ENCODE peak calls at places on chromosomes 6 and 20, in eight cellular contexts. X is upper lobe of right lung, C is testis, B is mucosa of descending colon, J is Peyer's patch, O is AG09309, T is right lobe of liver, V is suprapubic skin. H is an unnamed sample.

GRCh38 chr6:22940571-22941290 is 371.4 kb downstream of the HDGFL1 start:
- DNase-seq in B (no peak), C (no peak), X (no peak), J (no peak), T (no peak), O (peak), V (no peak), H (no peak)

GRCh38 chr6:156833755-156834154 is 56.6 kb downstream of the ARID1B start:
- DNase-seq in J (no peak), X (no peak), B (no peak), V (no peak), T (no peak), C (no peak), O (no peak), H (no peak)

GRCh38 chr20:25083773-25084615 is 2.1 kb upstream of the VSX1 start:
- DNase-seq in V (no peak), J (no peak), B (no peak), C (no peak), O (no peak), X (no peak), T (no peak), H (no peak)

GRCh38 chr6:160973311-160973710 is 18.3 kb upstream of the MAP3K4 start:
- DNase-seq in V (no peak), J (no peak), O (no peak), T (no peak), B (no peak), X (no peak), C (no peak), H (peak)

GRCh38 chr6:70575899-70576298 is 9.2 kb downstream of the SDHAF4 start:
- DNase-seq in T (no peak), J (no peak), V (no peak), X (no peak), C (no peak), O (no peak), B (no peak), H (no peak)

GRCh38 chr6:111939902-111940301 is 66.7 kb upstream of the FYN start:
- DNase-seq in X (no peak), J (no peak), O (no peak), V (no peak), C (no peak), T (no peak), B (no peak), H (no peak)

GRCh38 chr6:119575721-119576120 is 226.2 kb upstream of the MAN1A1 start:
- DNase-seq in B (no peak), T (no peak), J (no peak), C (no peak), V (no peak), O (peak), X (no peak), H (peak)

GRCh38 chr6:54254886-54255285 is 53.4 kb upstream of the TINAG start:
- DNase-seq in T (no peak), O (no peak), X (no peak), B (no peak), V (no peak), J (no peak), C (no peak), H (no peak)

GRCh38 chr20:16488086-16488485 is 85.2 kb downstream of the KIF16B start:
- DNase-seq in V (no peak), X (no peak), C (no peak), B (no peak), T (no peak), J (no peak), O (no peak), H (no peak)

GRCh38 chr6:140415266-140415665 is 1040.8 kb upstream of the CITED2 start:
- DNase-seq in C (no peak), V (no peak), J (no peak), T (no peak), X (no peak), O (no peak), B (no peak), H (no peak)

GRCh38 chr20:52496191-52496590 is 304.6 kb upstream of the ZFP64 start:
- DNase-seq in O (no peak), V (no peak), C (no peak), B (no peak), X (no peak), T (no peak), J (no peak), H (no peak)

GRCh38 chr6:80744213-80744612 is 637.7 kb downstream of the BCKDHB start:
- DNase-seq in J (no peak), X (no peak), V (no peak), C (no peak), O (no peak), B (no peak), T (no peak), H (no peak)

GRCh38 chr6:135300576-135300975 is 119.5 kb downstream of the MYB start:
- DNase-seq in J (no peak), C (no peak), O (no peak), V (no peak), B (no peak), T (no peak), X (no peak), H (no peak)

GRCh38 chr6:2396292-2396691 is 150.9 kb upstream of the GMDS start:
- DNase-seq in C (no peak), B (no peak), O (no peak), J (no peak), T (no peak), X (no peak), V (no peak), H (no peak)

GRCh38 chr6:169724554-169725269 is 412 bp upstream of the PHF10 start:
- DNase-seq in T (peak), B (peak), J (peak), C (peak), X (peak), O (no peak), V (peak), H (peak)

GRCh38 chr20:38127011-38127621 is 38.0 kb downstream of the TGM2 start:
- DNase-seq in V (peak), C (peak), O (no peak), B (no peak), X (peak), T (no peak), J (peak), H (peak)

GRCh38 chr20:14344746-14345145 is 7.3 kb upstream of the FLRT3 start:
- DNase-seq in O (no peak), C (no peak), J (no peak), X (no peak), T (no peak), B (no peak), V (no peak), H (peak)

GRCh38 chr20:3966571-3966970 is 48.8 kb downstream of the RNF24 start:
- DNase-seq in O (no peak), C (no peak), B (no peak), T (no peak), V (no peak), X (no peak), J (no peak), H (no peak)

GRCh38 chr6:134875367-134875766 is 74.5 kb downstream of the ALDH8A1 start:
- DNase-seq in X (no peak), J (no peak), C (no peak), V (no peak), T (no peak), B (no peak), O (no peak), H (peak)

GRCh38 chr20:13874269-13875158 is 89.7 kb downstream of the NDUFAF5 start:
- DNase-seq in V (no peak), B (no peak), X (no peak), T (no peak), J (no peak), C (no peak), O (no peak), H (no peak)

GRCh38 chr6:45827952-45828530 is 187.6 kb downstream of the CLIC5 start:
- DNase-seq in B (no peak), X (no peak), J (peak), C (peak), O (no peak), V (no peak), T (no peak), H (no peak)

GRCh38 chr6:138105880-138106664 is 1.1 kb downstream of the PERP start:
- DNase-seq in X (no peak), J (no peak), C (no peak), T (no peak), O (no peak), B (no peak), V (no peak), H (no peak)

GRCh38 chr6:18432180-18432579 is 45.0 kb downstream of the RNF144B start:
- DNase-seq in V (no peak), C (no peak), O (peak), B (no peak), J (no peak), X (no peak), T (no peak), H (peak)

GRCh38 chr20:17525650-17526049 is 5.5 kb downstream of the BFSP1 start:
- DNase-seq in B (no peak), V (no peak), T (no peak), C (no peak), J (peak), X (no peak), O (no peak), H (peak)

GRCh38 chr6:73586416-73586974 is 65.7 kb upstream of the EEF1A1 start:
- DNase-seq in B (no peak), O (peak), T (no peak), J (no peak), X (no peak), C (peak), V (no peak), H (peak)

GRCh38 chr6:16179970-16180431 is 51.1 kb downstream of the MYLIP start:
- DNase-seq in T (no peak), C (peak), B (no peak), O (no peak), X (no peak), V (no peak), J (peak), H (no peak)

GRCh38 chr6:39191236-39191930 is 37.9 kb downstream of the KCNK5 start:
- DNase-seq in V (no peak), B (no peak), C (no peak), J (peak), T (no peak), O (no peak), X (no peak), H (no peak)

GRCh38 chr6:137231895-137232294 is 12.7 kb upstream of the IFNGR1 start:
- DNase-seq in V (no peak), C (no peak), T (no peak), B (no peak), X (no peak), J (no peak), O (no peak), H (no peak)

GRCh38 chr20:11166716-11167115 is 492.9 kb upstream of the JAG1 start:
- DNase-seq in T (no peak), J (no peak), V (no peak), X (no peak), O (no peak), C (no peak), B (no peak), H (peak)

GRCh38 chr20:19943021-19943659 is 74.0 kb upstream of the NAA20 start:
- DNase-seq in V (no peak), B (no peak), T (no peak), O (no peak), C (peak), X (no peak), J (no peak), H (no peak)

GRCh38 chr6:149451361-149452061 is 33.3 kb downstream of the ZC3H12D start:
- DNase-seq in T (no peak), B (peak), X (peak), O (no peak), J (peak), C (no peak), V (peak), H (no peak)

GRCh38 chr6:63724721-63725120 is 89.1 kb downstream of the PHF3 start:
- DNase-seq in X (no peak), B (no peak), J (no peak), O (no peak), V (no peak), T (no peak), C (no peak), H (no peak)

GRCh38 chr20:57156050-57156770 is 110.2 kb downstream of the BMP7 start:
- DNase-seq in O (no peak), B (no peak), J (no peak), C (no peak), V (no peak), X (no peak), T (no peak), H (no peak)

DNA sequence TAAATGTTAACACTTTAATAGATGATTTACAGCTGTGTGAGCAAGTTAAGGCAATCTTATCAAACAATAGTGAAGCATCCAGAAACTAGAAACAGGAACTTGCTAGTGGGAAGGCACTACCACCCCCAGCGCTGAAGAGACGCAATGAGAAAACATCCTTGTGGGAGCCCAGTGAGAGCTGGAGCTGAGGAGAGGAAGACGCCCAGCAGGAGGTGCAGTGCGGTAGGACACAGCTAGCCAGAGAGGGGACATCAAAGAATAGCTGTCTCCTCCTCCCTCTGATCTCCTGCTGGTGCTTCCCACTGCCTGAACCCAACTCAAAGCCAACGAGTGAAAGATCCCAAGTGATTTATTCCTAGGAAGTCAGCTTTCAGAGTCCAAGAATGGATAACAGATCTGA is 140.3 kb downstream of the COL12A1 start:
- DNase-seq in O (peak), J (no peak), X (no peak), T (no peak), C (no peak), V (no peak), B (no peak), H (peak)
- TF ChIP-seq CTCF in O (peak), J (no peak), X (no peak), T (peak), C (no peak), V (no peak), B (no peak), H (peak)

GRCh38 chr20:46651091-46651962 is at the start of gene SLC13A3:
- DNase-seq in J (no peak), C (no peak), X (no peak), V (no peak), O (no peak), B (no peak), T (peak), H (no peak)
- H3K4me3 ChIP-seq in J (no peak), C (peak), X (no peak), V (peak), O (no peak), B (no peak), T (peak), H (no peak)

DNA sequence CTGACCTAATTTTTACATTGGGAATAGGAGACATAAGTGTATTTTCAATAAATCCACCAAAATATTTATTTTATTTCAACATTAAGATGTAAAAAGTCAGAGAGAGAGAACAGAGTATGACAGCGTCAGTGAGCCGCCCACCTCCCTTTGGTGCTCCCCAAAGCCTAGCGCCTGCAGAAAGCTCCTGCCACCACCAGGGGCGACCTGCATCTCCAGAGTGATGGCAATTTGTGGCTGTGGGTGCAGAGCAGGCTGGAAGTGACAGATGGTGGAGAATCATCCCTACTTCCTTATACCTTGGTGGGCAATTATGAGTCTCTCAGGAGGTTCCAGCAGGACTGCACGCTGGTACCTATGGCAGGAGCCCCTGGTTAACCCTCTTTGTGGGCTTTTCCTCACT is 87.3 kb downstream of the PTPRT start:
- DNase-seq in V (no peak), B (no peak), J (no peak), O (no peak), T (no peak), X (no peak), C (no peak), H (no peak)
- TF ChIP-seq CTCF in V (no peak), B (no peak), J (no peak), O (no peak), T (no peak), X (no peak), C (peak), H (no peak)

DNA sequence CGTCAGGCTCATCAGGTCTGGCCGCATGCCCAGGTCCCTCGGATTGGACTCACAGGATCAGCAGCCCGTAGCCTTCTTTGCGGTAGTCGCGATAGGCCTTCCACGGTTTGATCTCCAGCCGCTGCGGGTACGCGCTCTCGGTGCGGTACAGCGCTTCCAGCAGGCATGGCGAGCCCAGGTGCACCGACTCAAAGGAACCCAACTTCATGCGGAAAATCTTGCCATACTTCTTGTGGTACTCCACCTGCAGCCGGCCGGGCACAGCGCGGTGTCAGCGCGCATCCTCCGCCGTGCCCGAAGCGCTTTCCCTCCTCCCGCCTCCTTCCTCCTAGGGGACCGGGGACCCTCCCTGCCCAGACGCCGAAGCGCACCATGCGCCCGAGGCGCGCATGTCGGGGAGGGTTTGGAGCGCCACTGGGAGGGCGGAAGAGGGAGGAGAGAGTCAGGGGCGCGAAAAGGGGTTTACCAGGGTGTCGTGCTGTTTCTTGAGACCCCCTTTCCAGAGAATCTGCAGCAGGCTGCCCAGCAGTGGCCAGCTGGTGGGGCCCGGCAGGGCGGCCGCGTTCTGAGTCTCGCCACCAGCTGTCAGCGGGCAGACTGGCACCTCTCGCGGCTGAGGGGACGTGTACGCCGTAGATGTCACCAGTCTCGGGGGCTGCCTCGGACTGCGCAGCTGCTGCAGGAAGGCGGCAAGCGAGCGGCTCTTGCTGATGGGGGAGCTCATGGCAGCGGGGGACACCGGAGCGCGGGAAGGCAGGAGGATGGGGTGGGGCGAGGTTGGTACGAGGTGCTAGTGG is 732 bp downstream of the CYP24A1 start:
- DNase-seq in T (no peak), X (no peak), J (no peak), O (no peak), C (no peak), B (no peak), V (no peak), H (no peak)
- H3K4me3 ChIP-seq in T (no peak), X (no peak), J (no peak), O (no peak), C (peak), B (no peak), V (peak), H (no peak)

GRCh38 chr20:63057133-63058117 is 50.7 kb upstream of the BHLHE23 start:
- DNase-seq in V (no peak), X (peak), B (no peak), T (no peak), C (no peak), J (no peak), O (no peak), H (peak)
- TF ChIP-seq CTCF in V (no peak), X (no peak), B (no peak), T (no peak), C (no peak), J (no peak), O (no peak), H (no peak)

DNA sequence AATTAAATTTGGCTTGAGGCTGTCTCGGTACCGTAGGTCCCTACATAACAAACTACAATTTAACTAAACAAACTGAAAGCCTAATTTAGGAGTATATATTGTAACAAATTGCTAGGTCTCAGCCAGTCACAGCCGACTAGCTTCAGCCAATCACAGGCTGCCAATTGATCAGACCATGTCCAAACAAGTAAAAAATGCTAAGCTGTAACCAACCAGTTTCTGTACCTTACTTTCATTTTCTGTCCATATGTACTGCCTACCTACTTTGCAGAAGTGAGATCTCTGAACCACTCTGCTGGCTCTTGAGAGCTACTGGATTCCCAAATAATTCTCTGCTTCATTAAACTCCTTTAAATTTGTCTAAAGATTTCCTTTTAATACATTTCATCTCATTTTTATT is 648.0 kb upstream of the GJE1 start:
- DNase-seq in O (no peak), X (no peak), C (no peak), V (no peak), B (no peak), T (no peak), J (peak), H (no peak)
- H3K4me3 ChIP-seq in O (no peak), X (no peak), C (no peak), V (no peak), B (no peak), T (no peak), J (no peak), H (no peak)

GRCh38 chr6:162736933-162737332 is 9.2 kb downstream of the PACRG start:
- DNase-seq in X (no peak), V (no peak), J (no peak), B (no peak), O (no peak), C (no peak), T (no peak), H (no peak)
- TF ChIP-seq CTCF in X (peak), V (no peak), J (peak), B (no peak), O (no peak), C (no peak), T (peak), H (no peak)

GRCh38 chr6:56478202-56478601 is 164.5 kb downstream of the DST start:
- DNase-seq in J (no peak), T (no peak), V (no peak), C (no peak), B (no peak), O (no peak), X (no peak), H (no peak)
- H3K4me3 ChIP-seq in J (no peak), T (no peak), V (no peak), C (no peak), B (no peak), O (no peak), X (no peak), H (no peak)

GRCh38 chr6:109382576-109383437 is 540 bp upstream of the CD164 start:
- DNase-seq in O (peak), X (peak), T (peak), B (peak), J (peak), V (peak), C (peak), H (peak)

GRCh38 chr6:109381007-109381746 is 1.1 kb downstream of the CD164 start:
- DNase-seq in J (no peak), V (no peak), T (no peak), O (no peak), C (no peak), B (no peak), X (no peak), H (no peak)

GRCh38 chr6:109379706-109380105 is 2.6 kb downstream of the CD164 start:
- DNase-seq in J (no peak), V (no peak), B (no peak), T (no peak), X (no peak), C (no peak), O (no peak), H (no peak)

GRCh38 chr6:109381747-109382575 is at the start of gene CD164:
- DNase-seq in O (peak), C (peak), J (peak), B (peak), X (peak), V (peak), T (peak), H (peak)

GRCh38 chr6:109383438-109383940 is 1.2 kb upstream of the CD164 start:
- DNase-seq in X (no peak), O (no peak), T (no peak), J (no peak), C (no peak), V (no peak), B (no peak), H (no peak)
- TF ChIP-seq CTCF in X (no peak), O (no peak), T (no peak), J (no peak), C (peak), V (peak), B (no peak), H (no peak)

GRCh38 chr6:7314414-7314813 is 1.4 kb upstream of the SSR1 start:
- DNase-seq in B (no peak), X (no peak), V (no peak), O (no peak), J (no peak), C (no peak), T (no peak), H (no peak)
- H3K4me3 ChIP-seq in B (no peak), X (no peak), V (no peak), O (no peak), J (no peak), C (no peak), T (no peak), H (no peak)

H was measured in fibroblast of pulmonary artery.